ENCODE peak calls at places on chromosomes 16 and 17, in six cellular contexts. J, G, L, B, A and C are unnamed samples.

GRCh38 chr16:61957075-61957474 is 79.2 kb downstream of the CDH8 start:
- DNase-seq in J (no peak), G (no peak), L (no peak), B (no peak), A (no peak), C (no peak)

GRCh38 chr17:30021708-30022317 is 80.4 kb downstream of the EFCAB5 start:
- DNase-seq in J (peak; percentile 37), G (peak; percentile 34), L (peak; percentile 60), B (peak; percentile 57), A (no peak), C (no peak)

GRCh38 chr17:45320349-45320930 is 3.6 kb upstream of the MAP3K14 start:
- DNase-seq in J (no peak), G (no peak), L (no peak), B (no peak), A (no peak), C (no peak)

GRCh38 chr17:73189417-73190099 is 3.3 kb upstream of the COG1 start:
- DNase-seq in J (peak; percentile 71), G (peak; percentile 83), L (peak; percentile 80), B (peak; percentile 53), A (no peak), C (no peak)

GRCh38 chr17:69412336-69412735 is 2.2 kb upstream of the MAP2K6 start:
- DNase-seq in J (no peak), G (no peak), L (no peak), B (no peak), A (no peak), C (no peak)

GRCh38 chr17:43952724-43953666 is 745 bp downstream of the PYY start:
- DNase-seq in J (no peak), G (no peak), L (no peak), B (peak; percentile 46), A (peak; percentile 66), C (no peak)

GRCh38 chr17:75824050-75824552 is 20.1 kb downstream of the UNC13D start:
- DNase-seq in J (no peak), G (no peak), L (no peak), B (no peak), A (no peak), C (no peak)

GRCh38 chr16:14955546-14956231 is 18.4 kb downstream of the NPIPA1 start:
- DNase-seq in J (no peak), G (no peak), L (no peak), B (no peak), A (no peak), C (no peak)

GRCh38 chr17:50201226-50201854 is at the start of gene COL1A1:
- DNase-seq in J (no peak), G (no peak), L (peak; percentile 54), B (no peak), A (no peak), C (no peak)

GRCh38 chr17:70017112-70017511 is 57.9 kb upstream of the KCNJ16 start:
- DNase-seq in J (no peak), G (no peak), L (no peak), B (no peak), A (no peak), C (no peak)

GRCh38 chr16:13835357-13835756 is 84.6 kb upstream of the ERCC4 start:
- DNase-seq in J (no peak), G (no peak), L (no peak), B (no peak), A (no peak), C (peak; percentile 11)

GRCh38 chr17:57697891-57698708 is 47.0 kb downstream of the CCDC182 start:
- DNase-seq in J (no peak), G (peak; percentile 59), L (no peak), B (no peak), A (no peak), C (no peak)

GRCh38 chr16:72744064-72744793 is 303.7 kb downstream of the ZFHX3 start:
- DNase-seq in J (no peak), G (no peak), L (peak; percentile 33), B (no peak), A (no peak), C (no peak)

DNA sequence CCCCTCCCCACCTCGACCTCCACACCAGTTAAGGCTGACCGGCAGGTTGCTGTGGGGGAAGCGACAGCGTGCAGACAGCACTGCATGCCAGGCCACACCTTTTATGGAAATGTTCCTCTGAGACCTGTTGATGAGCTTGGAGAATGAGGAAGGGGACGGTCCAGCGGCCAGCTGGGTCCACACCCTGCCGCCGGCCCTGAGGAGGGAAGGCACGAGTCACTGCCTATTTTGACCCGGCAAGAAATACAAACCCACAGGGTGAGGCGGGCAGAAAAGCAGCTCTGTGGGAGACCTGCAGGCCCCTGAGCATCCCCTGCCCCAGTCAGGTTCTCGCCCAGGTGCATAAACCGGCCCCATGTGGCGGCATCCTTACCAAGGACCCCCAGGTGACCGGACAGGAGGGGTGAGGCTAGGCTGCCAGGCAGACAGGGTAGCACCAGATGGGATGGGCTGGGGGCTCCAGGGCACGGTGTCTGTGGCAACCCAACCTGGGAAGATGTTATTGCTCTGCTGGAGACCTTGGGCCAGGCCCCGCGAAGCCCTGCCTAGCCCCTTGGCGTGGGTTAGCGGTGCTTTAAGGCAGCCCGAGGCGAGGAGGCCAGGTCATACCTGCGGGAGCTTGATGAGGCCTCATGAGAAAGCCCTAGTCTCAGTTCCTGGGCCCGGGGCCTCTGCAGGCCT is 12.7 kb downstream of the NATD1 start:
- DNase-seq in J (no peak), G (no peak), L (no peak), B (no peak), A (no peak), C (no peak)
- H3K9ac ChIP-seq in J (no peak overlapping the region), G (no peak overlapping the region), L (no peak overlapping the region), B (no peak overlapping the region), A (no peak overlapping the region), C (no peak overlapping the region)

GRCh38 chr17:59761385-59762021 is 54.0 kb downstream of the VMP1 start:
- DNase-seq in J (no peak), G (peak; percentile 92), L (no peak), B (no peak), A (no peak), C (no peak)

GRCh38 chr17:59763861-59764260 is 56.4 kb downstream of the VMP1 start:
- DNase-seq in J (no peak), G (peak; percentile 9), L (no peak), B (no peak), A (no peak), C (no peak)

GRCh38 chr17:59760164-59760563 is 52.7 kb downstream of the VMP1 start:
- DNase-seq in J (no peak), G (no peak), L (no peak), B (no peak), A (no peak), C (no peak)

GRCh38 chr17:59762826-59763374 is 55.4 kb downstream of the VMP1 start:
- DNase-seq in J (no peak), G (no peak), L (no peak), B (no peak), A (no peak), C (no peak)

GRCh38 chr17:59762022-59762825 is 54.8 kb downstream of the VMP1 start:
- DNase-seq in J (peak; percentile 75), G (no peak), L (no peak), B (no peak), A (no peak), C (no peak)
- TF ChIP-seq SIN3A in J (peak; percentile 44), G (no peak), L (no peak), B (no peak), A (no peak), C (no peak)

GRCh38 chr17:56108811-56109284 is 44.4 kb upstream of the ANKFN1 start:
- DNase-seq in J (peak; percentile 6), G (peak; percentile 74), L (no peak), B (no peak), A (no peak), C (peak; percentile 0)

GRCh38 chr17:56112086-56112485 is 41.2 kb upstream of the ANKFN1 start:
- DNase-seq in J (no peak), G (no peak), L (no peak), B (no peak), A (no peak), C (no peak)

GRCh38 chr17:56114469-56114868 is 38.8 kb upstream of the ANKFN1 start:
- DNase-seq in J (no peak), G (no peak), L (no peak), B (no peak), A (no peak), C (no peak)

GRCh38 chr17:56109811-56110210 is 43.5 kb upstream of the ANKFN1 start:
- DNase-seq in J (no peak), G (no peak), L (no peak), B (no peak), A (no peak), C (no peak)

DNA sequence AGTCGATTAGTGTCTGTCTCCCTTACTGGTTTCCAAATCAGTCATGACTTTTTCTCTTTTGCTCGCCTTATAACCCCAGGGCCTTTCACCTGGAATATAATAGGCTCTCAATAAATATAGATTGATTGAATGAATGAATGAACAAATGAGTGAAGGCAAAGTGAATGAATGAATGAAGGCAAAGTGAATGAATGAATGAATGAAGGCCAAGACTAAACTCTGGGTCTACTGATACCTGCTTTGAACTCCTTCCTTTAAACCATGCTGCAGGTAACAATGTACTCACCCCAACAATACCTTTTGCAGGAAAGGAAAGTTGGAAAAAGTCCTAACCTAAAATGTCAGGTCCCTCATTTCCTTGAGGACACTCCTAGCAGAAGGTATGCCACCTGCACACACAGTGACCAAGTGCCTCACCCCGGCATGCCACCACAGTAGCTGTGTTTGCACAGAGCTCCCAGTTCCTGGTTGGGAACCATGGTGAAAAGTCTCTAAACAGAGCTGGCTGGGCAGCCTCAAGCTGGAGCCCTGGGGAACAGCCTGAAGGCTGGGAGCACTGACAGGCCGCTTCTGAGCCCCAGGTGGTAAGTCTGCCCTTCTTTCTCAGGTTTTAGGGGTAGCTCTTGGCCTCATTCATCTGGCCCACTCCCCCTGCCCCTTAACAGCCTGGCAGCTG is 42.7 kb upstream of the ANKFN1 start:
- DNase-seq in J (no peak), G (no peak), L (no peak), B (no peak), A (no peak), C (no peak)
- H3K9ac ChIP-seq in J (no peak overlapping the region), G (no peak overlapping the region), L (no peak overlapping the region), B (no peak overlapping the region), A (no peak overlapping the region), C (no peak overlapping the region)

GRCh38 chr17:42548070-42548837 is 4.5 kb upstream of the HSD17B1 start:
- DNase-seq in J (no peak), G (no peak), L (peak; percentile 22), B (no peak), A (peak; percentile 82), C (no peak)
- TF ChIP-seq SIN3A in J (no peak), G (no peak), L (no peak), B (no peak), A (peak; percentile 56), C (no peak)

DNA sequence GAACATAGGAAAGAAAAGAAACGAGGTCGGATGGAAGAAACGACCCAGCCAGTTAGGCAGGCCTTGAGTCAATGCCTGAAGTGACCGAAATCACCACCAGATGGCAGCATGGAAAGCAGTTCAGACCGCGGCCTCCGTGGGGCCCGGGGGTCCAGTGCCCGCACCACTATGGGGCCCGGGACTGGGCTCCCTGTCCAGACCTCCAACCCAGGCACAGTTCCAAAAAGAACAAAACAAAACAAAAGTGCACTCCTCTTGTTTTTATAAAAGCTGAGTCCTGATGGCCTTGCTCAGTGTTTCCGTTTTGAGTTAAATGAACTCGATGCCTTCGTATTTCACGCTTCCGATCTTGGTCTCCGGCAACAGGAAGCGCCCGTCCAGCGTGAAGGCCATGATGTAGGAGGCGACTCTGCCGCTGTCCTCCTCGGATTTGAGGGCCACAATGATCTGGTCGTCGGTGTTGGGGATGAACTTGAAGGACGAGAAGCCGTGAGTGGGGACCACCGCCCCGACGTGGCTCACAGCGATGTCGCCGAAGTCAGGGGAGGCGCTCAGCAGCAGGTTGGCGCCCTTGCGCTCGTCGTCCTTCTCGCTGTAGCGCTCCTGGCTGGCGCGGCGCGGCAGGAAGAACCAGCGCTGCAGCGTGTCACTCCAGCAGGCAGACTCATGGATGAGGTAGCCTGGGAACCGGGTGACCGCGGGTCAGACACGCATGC is 13.7 kb upstream of the LGALS3BP start:
- DNase-seq in J (no peak), G (peak; percentile 48), L (peak; percentile 94), B (peak; percentile 68), A (no peak), C (no peak)
- H3K9ac ChIP-seq in J (no peak overlapping the region), G (no peak overlapping the region), L (no peak overlapping the region), B (no peak overlapping the region), A (no peak overlapping the region), C (no peak overlapping the region)

GRCh38 chr16:74774223-74775139 is at the start of gene FA2H:
- DNase-seq in J (peak; percentile 59), G (peak; percentile 86), L (peak; percentile 97), B (peak; percentile 84), A (peak; percentile 58), C (no peak)
- TF ChIP-seq SIN3A in J (no peak), G (no peak), L (no peak), B (no peak), A (no peak), C (no peak)